ENCODE peak calls at places on chromosomes 4 and X, in six cellular contexts. F is cardiac muscle cell, T is tibial nerve, D is pancreas, J is mammary epithelial cell, G is A673. H is an unnamed sample.

GRCh38 chr4:18536420-18536819 is 514.9 kb upstream of the LCORL start:
- DNase-seq in F (no peak), T (no peak), D (no peak), J (no peak), G (peak; percentile 3), H (no peak)

GRCh38 chr4:128145727-128146126 is 84.6 kb downstream of the LARP1B start:
- DNase-seq in F (no peak), T (no peak), D (no peak), J (no peak), G (no peak), H (no peak)

GRCh38 chr4:667545-667925 is 6.5 kb downstream of the ATP5ME start:
- DNase-seq in F (no peak), T (no peak), D (no peak), J (no peak), G (no peak), H (no peak)

GRCh38 chr4:24434193-24434728 is 150.1 kb downstream of the DHX15 start:
- DNase-seq in F (no peak), T (no peak), D (no peak), J (no peak), G (no peak), H (no peak)

GRCh38 chr4:68410643-68411042 is 36.6 kb upstream of the TMPRSS11E start:
- DNase-seq in F (no peak), T (no peak), D (no peak), J (no peak), G (no peak), H (no peak)

GRCh38 chr4:73585345-73585744 is 34.9 kb downstream of the RASSF6 start:
- DNase-seq in F (no peak), T (no peak), D (no peak), J (no peak), G (no peak), H (no peak)

GRCh38 chr4:24730256-24731001 is 64.9 kb upstream of the SOD3 start:
- DNase-seq in F (peak; percentile 76), T (peak; percentile 26), D (peak; percentile 21), J (no peak), G (peak; percentile 35), H (peak; percentile 56)

GRCh38 chr4:88135362-88135663 is 23.1 kb downstream of the ABCG2 start:
- DNase-seq in F (no peak), T (no peak), D (no peak), J (no peak), G (no peak), H (no peak)

GRCh38 chr4:146458594-146458993 is 63.1 kb downstream of the SLC10A7 start:
- DNase-seq in F (no peak), T (no peak), D (no peak), J (no peak), G (no peak), H (no peak)

GRCh38 chr4:112956458-112956857 is 93.0 kb upstream of the ANK2 start:
- DNase-seq in F (no peak), T (no peak), D (no peak), J (no peak), G (peak; percentile 60), H (no peak)

GRCh38 chr4:168741281-168742173 is 244.7 kb downstream of the PALLD start:
- DNase-seq in F (no peak), T (no peak), D (no peak), J (no peak), G (no peak), H (peak; percentile 41)

GRCh38 chr4:53432528-53433424 is 55.3 kb downstream of the FIP1L1 start:
- DNase-seq in F (no peak), T (no peak), D (no peak), J (no peak), G (no peak), H (no peak)

GRCh38 chr4:53436251-53436650 is 58.8 kb downstream of the FIP1L1 start:
- DNase-seq in F (peak; percentile 9), T (no peak), D (no peak), J (no peak), G (no peak), H (no peak)

GRCh38 chr4:53431052-53431451 is 53.6 kb downstream of the FIP1L1 start:
- DNase-seq in F (no peak), T (no peak), D (no peak), J (no peak), G (no peak), H (no peak)
- H3K4me3 ChIP-seq in F (no peak overlapping the region), T (no peak overlapping the region), D (no peak overlapping the region), J (no peak overlapping the region), G (no peak overlapping the region), H (no peak overlapping the region)

GRCh38 chr4:77193511-77194236 is 36.7 kb downstream of the CCNG2 start:
- DNase-seq in F (no peak), T (peak; percentile 28), D (no peak), J (no peak), G (no peak), H (peak; percentile 70)
- H3K4me3 ChIP-seq in F (no peak overlapping the region), T (no peak overlapping the region), D (no peak overlapping the region), J (no peak overlapping the region), G (no peak overlapping the region), H (no peak overlapping the region)

GRCh38 chr4:47705326-47705981 is 132.4 kb downstream of the CORIN start:
- DNase-seq in F (peak; percentile 48), T (no peak), D (no peak), J (no peak), G (peak; percentile 58), H (no peak)
- H3K4me3 ChIP-seq in F (peak overlapping the region; percentile 18), T (no peak overlapping the region), D (no peak overlapping the region), J (no peak overlapping the region), G (no peak overlapping the region), H (no peak overlapping the region)

GRCh38 chrX:153475751-153476281 is 5.4 kb upstream of the HAUS7 start:
- DNase-seq in F (no peak), T (no peak), D (no peak), J (no peak), G (no peak), H (no peak)

GRCh38 chrX:153473126-153473525 is 2.8 kb upstream of the HAUS7 start:
- DNase-seq in F (no peak), T (no peak), D (no peak), J (no peak), G (no peak), H (no peak)

GRCh38 chrX:153476628-153477027 is 6.3 kb upstream of the HAUS7 start:
- DNase-seq in F (peak; percentile 71), T (no peak), D (no peak), J (no peak), G (peak; percentile 12), H (no peak)

GRCh38 chrX:153474718-153475117 is 4.3 kb upstream of the HAUS7 start:
- DNase-seq in F (peak; percentile 74), T (no peak), D (peak; percentile 74), J (no peak), G (peak; percentile 18), H (peak; percentile 48)

GRCh38 chrX:153474266-153474665 is 3.9 kb upstream of the HAUS7 start:
- DNase-seq in F (no peak), T (no peak), D (no peak), J (no peak), G (no peak), H (no peak)
- H3K4me3 ChIP-seq in F (no peak overlapping the region), T (no peak overlapping the region), D (no peak overlapping the region), J (no peak overlapping the region), G (no peak overlapping the region), H (no peak overlapping the region)

GRCh38 chr4:185775792-185776555 is 36.0 kb downstream of the SORBS2 start:
- DNase-seq in F (peak; percentile 21), T (no peak), D (no peak), J (no peak), G (no peak), H (no peak)
- H3K4me3 ChIP-seq in F (peak overlapping the region; percentile 60), T (no peak overlapping the region), D (no peak overlapping the region), J (no peak overlapping the region), G (no peak overlapping the region), H (no peak overlapping the region)

GRCh38 chr4:140082399-140082758 is 71.6 kb downstream of the MAML3 start:
- DNase-seq in F (no peak), T (no peak), D (no peak), J (no peak), G (no peak), H (no peak)

GRCh38 chr4:140085924-140086323 is 68.1 kb downstream of the MAML3 start:
- DNase-seq in F (no peak), T (no peak), D (no peak), J (no peak), G (no peak), H (no peak)

GRCh38 chr4:140083320-140083719 is 70.7 kb downstream of the MAML3 start:
- DNase-seq in F (no peak), T (no peak), D (no peak), J (no peak), G (no peak), H (no peak)

GRCh38 chr4:140084426-140084825 is 69.6 kb downstream of the MAML3 start:
- DNase-seq in F (no peak), T (no peak), D (no peak), J (no peak), G (no peak), H (no peak)

DNA sequence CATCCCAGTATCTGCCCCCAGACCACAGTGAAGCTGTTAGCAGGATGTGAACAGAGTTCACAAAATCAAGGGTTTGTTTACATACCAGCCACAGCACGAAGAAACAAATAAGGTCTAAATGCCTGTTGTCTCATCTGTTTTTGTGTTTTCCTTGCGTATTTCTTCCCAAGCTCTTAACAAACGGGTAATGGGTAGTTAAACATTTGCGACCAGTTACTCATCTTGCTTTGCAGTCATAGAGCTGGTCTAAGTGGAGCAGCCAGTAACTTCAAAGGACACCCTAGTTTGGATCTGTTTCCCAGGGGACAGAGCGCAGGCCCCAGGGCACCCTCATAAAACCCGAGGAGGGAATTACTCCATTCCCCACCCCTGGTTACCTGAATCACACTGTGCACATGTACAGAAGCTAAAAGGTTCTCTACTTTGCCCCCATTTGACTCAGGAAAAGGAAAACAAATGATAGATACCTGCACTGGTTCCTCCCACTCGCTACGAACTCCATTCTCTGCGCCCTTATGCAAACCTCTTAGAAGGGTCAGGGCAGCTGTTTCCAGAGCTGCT is 68.8 kb downstream of the MAML3 start:
- DNase-seq in F (no peak), T (no peak), D (no peak), J (no peak), G (no peak), H (no peak)
- H3K4me3 ChIP-seq in F (no peak overlapping the region), T (no peak overlapping the region), D (no peak overlapping the region), J (no peak overlapping the region), G (no peak overlapping the region), H (no peak overlapping the region)

DNA sequence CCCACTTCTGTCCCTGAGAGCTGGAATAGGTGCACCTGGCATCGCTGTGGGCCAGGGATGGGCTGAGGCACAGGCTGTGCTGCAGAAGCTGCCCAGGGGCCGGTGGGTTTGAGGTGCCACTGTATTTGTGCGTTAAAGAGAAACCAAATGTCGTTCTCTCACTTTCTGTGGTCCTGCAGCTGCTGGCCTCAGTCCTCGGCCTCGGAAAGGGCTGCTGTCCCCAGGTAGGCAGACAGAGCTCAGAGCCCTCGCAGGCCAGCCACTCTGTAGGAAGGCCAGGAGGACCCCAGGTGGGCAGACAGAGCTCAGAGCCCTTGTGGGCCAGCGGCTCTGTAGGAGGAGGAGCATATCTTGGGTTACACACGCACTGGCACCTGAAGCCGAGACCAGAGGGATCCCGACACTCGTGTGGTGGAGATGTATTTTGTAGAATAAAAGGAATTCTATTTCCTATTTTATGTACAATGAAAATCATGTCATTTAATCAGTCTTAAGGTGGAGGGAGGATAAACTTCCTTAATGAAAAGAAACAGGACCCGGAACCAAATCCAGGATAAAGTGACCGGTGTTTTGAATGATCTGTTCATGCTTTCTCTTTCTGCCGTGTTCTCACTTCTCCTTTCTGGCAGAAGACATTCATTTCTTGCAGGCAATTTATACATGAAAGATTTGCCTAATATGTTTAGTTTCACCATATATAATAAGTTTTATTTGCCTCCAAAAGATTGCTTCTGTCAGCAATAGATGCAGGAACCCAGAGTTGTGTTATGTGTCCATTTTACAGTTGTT is 54.4 kb upstream of the HGFAC start:
- DNase-seq in F (no peak), T (no peak), D (no peak), J (peak; percentile 36), G (no peak), H (no peak)
- H3K4me3 ChIP-seq in F (no peak overlapping the region), T (peak overlapping the region; percentile 27), D (no peak overlapping the region), J (peak overlapping the region; percentile 73), G (no peak overlapping the region), H (no peak overlapping the region)

H was measured in lung.